ENCODE peak calls at places on chromosomes 5 and 9, in seven cellular contexts. D, Q, F, R, M, U and V are unnamed samples.

GRCh38 chr9:83598487-83598886 is 24.5 kb upstream of the IDNK start:
- DNase-seq in D (no peak), F (no peak), M (no peak), U (peak), Q (no peak), R (no peak), V (no peak)

GRCh38 chr9:7979591-7979990 is 180.0 kb upstream of the DMAC1 start:
- DNase-seq in D (no peak), U (no peak), R (no peak), M (no peak), F (no peak), Q (peak), V (no peak)

GRCh38 chr9:127307802-127308201 is 43.2 kb downstream of the GARNL3 start:
- DNase-seq in R (no peak), M (no peak), F (no peak), U (no peak), Q (no peak), D (no peak), V (no peak)

GRCh38 chr5:111453747-111454146 is 58.6 kb downstream of the STARD4 start:
- DNase-seq in U (no peak), Q (peak), F (no peak), D (no peak), R (no peak), M (no peak), V (no peak)

GRCh38 chr5:31161772-31162171 is 31.7 kb upstream of the CDH6 start:
- DNase-seq in F (no peak), R (no peak), D (no peak), M (peak), Q (no peak), U (peak), V (no peak)

GRCh38 chr9:38112010-38112409 is 43.0 kb upstream of the SHB start:
- DNase-seq in D (no peak), Q (no peak), R (no peak), U (no peak), M (no peak), F (no peak), V (no peak)

GRCh38 chr5:22500521-22500920 is 352.6 kb downstream of the CDH12 start:
- DNase-seq in Q (no peak), F (no peak), U (no peak), M (no peak), D (no peak), R (no peak), V (no peak)

GRCh38 chr5:37495668-37496067 is 116.5 kb downstream of the WDR70 start:
- DNase-seq in Q (no peak), U (no peak), F (no peak), D (no peak), M (no peak), R (no peak), V (no peak)

GRCh38 chr9:129330711-129331279 is 152.7 kb upstream of the IER5L start:
- DNase-seq in U (no peak), Q (no peak), D (peak), M (no peak), F (no peak), R (no peak), V (no peak)

GRCh38 chr5:5537426-5537825 is 114.9 kb downstream of the ICE1 start:
- DNase-seq in U (no peak), D (no peak), Q (no peak), F (no peak), R (no peak), M (no peak), V (no peak)

GRCh38 chr5:149135536-149136201 is 5.6 kb upstream of the ABLIM3 start:
- DNase-seq in U (no peak), D (no peak), R (no peak), F (no peak), M (no peak), Q (no peak), V (no peak)

GRCh38 chr9:87405677-87406544 is 91.8 kb upstream of the DAPK1 start:
- DNase-seq in M (no peak), Q (no peak), R (no peak), F (no peak), U (no peak), D (no peak), V (no peak)

GRCh38 chr9:123569343-123569694 is 213.3 kb downstream of the CRB2 start:
- DNase-seq in R (no peak), M (no peak), Q (no peak), D (no peak), F (no peak), U (no peak), V (no peak)

GRCh38 chr9:109331353-109331752 is 10.5 kb upstream of the EPB41L4B start:
- DNase-seq in U (no peak), Q (peak), R (no peak), F (no peak), D (no peak), M (no peak), V (peak)

GRCh38 chr5:16596541-16596940 is 20.3 kb downstream of the RETREG1 start:
- DNase-seq in R (no peak), F (no peak), D (no peak), U (no peak), M (no peak), Q (no peak), V (no peak)

GRCh38 chr5:139764250-139764791 is 31.3 kb upstream of the PSD2 start:
- DNase-seq in R (no peak), U (no peak), F (no peak), Q (peak), M (no peak), D (no peak), V (no peak)

GRCh38 chr5:32733582-32734340 is 22.6 kb downstream of the NPR3 start:
- DNase-seq in D (no peak), F (no peak), M (no peak), R (no peak), Q (no peak), U (no peak), V (no peak)

GRCh38 chr5:1010181-1010510 is 1.5 kb downstream of the NKD2 start:
- DNase-seq in Q (no peak), M (no peak), U (peak), R (no peak), D (no peak), F (no peak), V (no peak)

GRCh38 chr9:26234865-26235264 is 556.6 kb upstream of the TUSC1 start:
- DNase-seq in Q (no peak), R (no peak), M (no peak), D (no peak), U (no peak), F (no peak), V (no peak)

GRCh38 chr9:72753261-72753893 is 199.5 kb downstream of the ALDH1A1 start:
- DNase-seq in D (no peak), M (no peak), U (no peak), F (no peak), Q (no peak), R (no peak), V (peak)

GRCh38 chr5:92874790-92875189 is 706.2 kb downstream of the NR2F1-AS1 start:
- DNase-seq in U (no peak), D (no peak), R (no peak), M (no peak), Q (no peak), F (no peak), V (no peak)

GRCh38 chr9:18368206-18368605 is 105.7 kb upstream of the ADAMTSL1 start:
- DNase-seq in M (no peak), R (no peak), F (no peak), Q (no peak), U (no peak), D (no peak), V (no peak)

GRCh38 chr9:111621895-111622480 is 9.1 kb upstream of the DNAJC25 start:
- DNase-seq in U (peak), M (no peak), Q (peak), D (peak), F (peak), R (no peak), V (no peak)

GRCh38 chr9:4229252-4229651 is 70.6 kb downstream of the GLIS3 start:
- DNase-seq in R (no peak), D (no peak), U (no peak), F (no peak), M (no peak), Q (no peak), V (no peak)

GRCh38 chr9:34633851-34634550 is 3.6 kb downstream of the SIGMAR1 start:
- DNase-seq in Q (peak), R (no peak), D (no peak), M (no peak), F (peak), U (peak), V (peak)

GRCh38 chr5:113357696-113358476 is 76.9 kb downstream of the TSSK1B start:
- DNase-seq in F (no peak), D (no peak), M (no peak), R (no peak), U (no peak), Q (no peak), V (no peak)

GRCh38 chr5:143262393-143263174 is 140.9 kb downstream of the NR3C1 start:
- DNase-seq in R (peak), D (peak), Q (no peak), M (no peak), U (peak), F (peak), V (no peak)

GRCh38 chr5:80933061-80933460 is 27.1 kb upstream of the RASGRF2 start:
- DNase-seq in Q (no peak), F (no peak), D (no peak), R (no peak), U (no peak), M (no peak), V (no peak)

GRCh38 chr9:126514037-126514821 is 99.5 kb upstream of the LMX1B start:
- DNase-seq in R (no peak), F (peak), Q (peak), D (peak), U (no peak), M (no peak), V (peak)

GRCh38 chr9:36398745-36399144 is 1.3 kb downstream of the RNF38 start:
- DNase-seq in M (no peak), Q (no peak), F (no peak), R (no peak), D (no peak), U (no peak), V (no peak)

GRCh38 chr9:36400332-36401178 is 486 bp upstream of the RNF38 start:
- DNase-seq in M (peak), R (peak), Q (peak), D (peak), F (peak), U (peak), V (peak)

GRCh38 chr9:36401179-36401740 is 1.2 kb upstream of the RNF38 start:
- DNase-seq in F (peak), M (peak), Q (peak), D (peak), U (peak), R (peak), V (no peak)

GRCh38 chr9:36401897-36402480 is 1.9 kb upstream of the RNF38 start:
- DNase-seq in M (no peak), F (no peak), Q (no peak), D (no peak), R (no peak), U (peak), V (no peak)

DNA sequence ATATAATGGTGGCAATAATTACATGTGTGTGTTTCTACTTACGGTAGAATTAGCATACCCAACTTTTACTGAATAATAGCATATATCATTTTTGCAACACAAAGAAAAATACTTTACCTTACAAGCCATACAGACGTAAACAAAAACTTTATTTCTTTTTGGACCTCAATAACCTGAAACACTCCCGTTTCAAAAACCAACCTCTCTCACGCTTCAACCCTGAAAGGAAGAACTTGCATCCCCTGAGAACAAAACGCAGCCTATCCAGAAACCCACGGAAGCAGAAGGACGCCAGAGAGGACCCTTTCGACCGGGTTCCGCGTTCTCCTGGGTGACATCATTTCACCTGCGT is at the start of gene RNF38:
- DNase-seq in M (no peak), D (no peak), U (no peak), Q (no peak), R (peak), F (no peak), V (no peak)
- TF ChIP-seq JUND in M (no peak), D (no peak), U (no peak), Q (no peak), R (no peak), F (peak), V (no peak)

GRCh38 chr5:125536582-125536981 is 790.1 kb upstream of the ZNF608 start:
- DNase-seq in M (no peak), R (no peak), U (no peak), D (no peak), Q (no peak), F (no peak), V (no peak)

GRCh38 chr5:125541085-125541484 is 794.6 kb upstream of the ZNF608 start:
- DNase-seq in M (no peak), F (no peak), Q (no peak), D (no peak), U (no peak), R (no peak), V (no peak)

GRCh38 chr5:125538469-125538868 is 792.0 kb upstream of the ZNF608 start:
- DNase-seq in Q (no peak), D (no peak), M (no peak), R (no peak), U (no peak), F (no peak), V (no peak)

GRCh38 chr5:125536095-125536494 is 789.7 kb upstream of the ZNF608 start:
- DNase-seq in U (no peak), D (no peak), Q (no peak), F (no peak), R (no peak), M (no peak), V (no peak)

GRCh38 chr5:125537661-125538060 is 791.2 kb upstream of the ZNF608 start:
- DNase-seq in D (no peak), U (no peak), R (no peak), Q (no peak), M (no peak), F (no peak), V (no peak)
- TF ChIP-seq JUND in D (no peak), U (no peak), R (no peak), Q (no peak), M (no peak), F (no peak), V (no peak)

GRCh38 chr5:157558089-157558595 is 17.4 kb downstream of the ADAM19 start:
- DNase-seq in M (no peak), F (no peak), D (no peak), U (peak), Q (no peak), R (no peak), V (peak)
- TF ChIP-seq JUND in M (no peak), F (no peak), D (peak), U (no peak), Q (peak), R (no peak), V (peak)

GRCh38 chr9:96766199-96766598 is 11.7 kb downstream of the ZNF510 start:
- DNase-seq in D (no peak), M (no peak), R (no peak), Q (no peak), U (no peak), F (no peak), V (no peak)
- TF ChIP-seq JUND in D (no peak), M (no peak), R (no peak), Q (no peak), U (no peak), F (no peak), V (no peak)

GRCh38 chr5:174790906-174791305 is 66.5 kb downstream of the MSX2 start:
- DNase-seq in Q (no peak), U (no peak), D (no peak), M (no peak), R (no peak), F (no peak), V (no peak)

GRCh38 chr5:174796711-174797192 is 72.4 kb downstream of the MSX2 start:
- DNase-seq in M (no peak), R (no peak), U (no peak), D (no peak), Q (no peak), F (no peak), V (no peak)

GRCh38 chr5:174794941-174795672 is 70.7 kb downstream of the MSX2 start:
- DNase-seq in D (no peak), M (peak), U (no peak), F (no peak), R (no peak), Q (no peak), V (no peak)

GRCh38 chr5:174793076-174793475 is 68.7 kb downstream of the MSX2 start:
- DNase-seq in M (no peak), R (no peak), U (no peak), F (no peak), Q (no peak), D (no peak), V (no peak)

DNA sequence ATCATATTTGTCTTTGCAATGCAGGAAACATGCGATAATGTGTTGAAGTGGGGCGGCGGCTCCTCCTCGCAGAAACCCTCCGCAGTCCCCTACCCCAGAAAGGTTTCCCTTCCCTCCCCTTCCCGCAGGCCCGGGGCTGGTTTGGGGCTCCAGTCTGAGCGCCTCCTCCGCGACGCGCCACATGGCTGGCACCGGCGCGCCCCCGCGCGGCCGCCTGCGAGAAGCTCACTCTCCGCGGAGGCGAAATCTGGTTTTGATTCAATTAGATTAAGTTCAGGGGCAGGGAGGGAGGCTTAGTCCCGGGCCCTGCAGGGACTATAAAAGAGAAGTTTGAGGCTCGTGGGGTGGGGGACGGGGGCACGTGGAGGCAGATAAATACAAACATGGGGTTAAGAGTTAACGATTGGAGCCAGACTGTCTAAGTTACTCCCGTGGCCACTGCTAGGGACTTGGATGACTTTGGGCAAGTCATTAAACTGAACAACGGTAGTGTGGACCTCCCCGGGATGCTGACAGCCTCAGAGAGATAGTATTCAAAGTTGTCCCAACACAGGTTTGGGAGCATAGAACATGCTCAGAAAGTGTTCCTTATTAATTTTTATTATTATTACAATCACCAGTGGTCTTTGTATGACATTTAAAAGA is 69.4 kb downstream of the MSX2 start:
- DNase-seq in R (no peak), F (peak), Q (peak), D (peak), M (peak), U (peak), V (peak)
- TF ChIP-seq JUND in R (no peak), F (no peak), Q (no peak), D (no peak), M (peak), U (no peak), V (no peak)

DNA sequence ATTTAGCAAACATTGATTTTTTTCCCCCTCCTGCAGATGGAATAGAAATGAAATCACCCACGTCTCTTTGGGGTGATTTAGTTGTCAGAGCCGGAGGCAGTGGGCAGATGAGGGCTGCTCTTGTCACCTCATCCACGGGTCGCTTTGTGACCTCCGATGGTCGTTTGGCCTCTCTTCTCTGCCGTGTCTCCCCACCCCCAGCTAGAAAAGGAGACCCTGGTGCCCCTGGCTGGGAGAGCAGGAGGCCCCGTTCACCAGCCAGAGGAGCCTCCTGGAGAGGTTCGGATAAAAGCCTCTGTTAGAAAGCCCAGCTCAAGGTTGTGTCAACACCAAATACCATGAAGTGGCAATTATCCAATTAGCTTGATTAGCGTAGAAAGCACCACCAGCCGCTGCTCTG is 21.5 kb upstream of the RXRA start:
- DNase-seq in M (no peak), R (no peak), Q (no peak), F (no peak), D (no peak), U (no peak), V (no peak)
- TF ChIP-seq JUND in M (no peak), R (no peak), Q (no peak), F (no peak), D (no peak), U (no peak), V (no peak)

DNA sequence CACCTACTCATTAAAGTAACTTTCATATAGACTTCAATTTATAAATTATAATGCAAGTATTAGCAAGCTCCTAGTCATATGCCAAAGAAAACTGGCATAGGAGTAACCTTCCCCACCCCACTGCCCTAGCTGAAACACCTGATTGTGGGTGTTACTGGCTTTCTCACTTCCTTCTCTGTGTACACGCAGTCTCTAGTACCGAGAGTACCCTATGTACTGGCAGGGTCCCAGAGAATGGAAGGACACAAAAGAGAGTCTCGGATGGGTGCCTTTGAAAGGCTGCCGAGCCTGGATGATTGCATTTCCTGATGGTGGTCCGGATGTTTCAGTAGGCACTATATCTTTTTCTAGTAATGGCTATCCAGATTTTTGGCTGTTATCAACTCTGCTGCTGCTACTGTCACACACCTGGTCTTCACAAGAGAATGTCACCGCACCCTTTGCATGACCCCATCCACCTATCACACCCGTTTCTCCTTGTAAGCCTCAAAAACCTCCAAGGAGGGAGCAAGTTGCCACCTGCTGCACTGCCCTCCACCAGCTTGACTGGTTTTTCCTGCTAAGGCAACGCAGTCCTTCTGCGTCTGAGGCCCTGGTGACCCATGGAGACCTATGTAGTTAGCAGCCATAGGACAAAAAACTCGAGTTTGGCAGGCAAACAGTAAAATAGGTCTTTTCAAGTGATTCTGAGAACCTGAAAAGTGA is 53.8 kb upstream of the CLINT1 start:
- DNase-seq in M (no peak), R (peak), F (no peak), U (no peak), Q (no peak), D (no peak), V (peak)
- TF ChIP-seq JUND in M (no peak), R (no peak), F (no peak), U (no peak), Q (no peak), D (no peak), V (no peak)